ENCODE peak calls at places on chromosomes 11 and 22, in ten cellular contexts. R is brain microvascular endothelial cell; Z is CD8-positive, alpha-beta memory T cell; G is body of pancreas; N is stomach; Y is esophagus muscularis mucosa; X is RWPE1; O is pancreas; A is neuronal stem cell; B is SJCRH30. U is an unnamed sample.

GRCh38 chr11:92916299-92916698 is 53.2 kb upstream of the MTNR1B start:
- DNase-seq in R (no peak), Z (no peak), G (no peak), N (no peak), Y (no peak), X (no peak), O (no peak), A (no peak), B (peak), U (no peak)

GRCh38 chr11:64132388-64132771 is 33.5 kb downstream of the MACROD1 start:
- DNase-seq in R (no peak), Z (no peak), G (no peak), N (no peak), Y (no peak), X (no peak), O (no peak), A (no peak), B (no peak), U (no peak)

GRCh38 chr11:79241842-79242241 is 199.0 kb downstream of the TENM4 start:
- DNase-seq in R (no peak), Z (no peak), G (no peak), N (no peak), Y (no peak), X (no peak), O (no peak), A (no peak), B (no peak), U (no peak)

GRCh38 chr22:21947040-21948014 is 5.3 kb downstream of the PPM1F start:
- DNase-seq in R (peak), Z (no peak), G (no peak), N (no peak), Y (no peak), X (no peak), O (no peak), A (peak), B (no peak), U (no peak)

GRCh38 chr11:35155677-35156076 is 16.7 kb downstream of the CD44 start:
- DNase-seq in R (no peak), Z (no peak), G (no peak), N (no peak), Y (no peak), X (no peak), O (no peak), A (no peak), B (no peak), U (no peak)

GRCh38 chr22:29394931-29395581 is 6.7 kb upstream of the AP1B1 start:
- DNase-seq in R (peak), Z (peak), G (peak), N (peak), Y (no peak), X (peak), O (peak), A (peak), B (peak), U (peak)

GRCh38 chr11:74559934-74560309 is 32.5 kb upstream of the POLD3 start:
- DNase-seq in R (no peak), Z (no peak), G (no peak), N (no peak), Y (no peak), X (no peak), O (no peak), A (no peak), B (no peak), U (no peak)

GRCh38 chr22:50114221-50114981 is 24.6 kb downstream of the MOV10L1 start:
- DNase-seq in R (peak), Z (no peak), G (no peak), N (no peak), Y (no peak), X (peak), O (no peak), A (no peak), B (peak), U (no peak)

GRCh38 chr11:65314501-65315203 is at the start of gene CDC42EP2:
- DNase-seq in R (peak), Z (peak), G (peak), N (peak), Y (peak), X (peak), O (peak), A (peak), B (peak), U (peak)

GRCh38 chr11:96328395-96329010 is 14.5 kb downstream of the MAML2 start:
- DNase-seq in R (peak), Z (no peak), G (no peak), N (no peak), Y (no peak), X (no peak), O (no peak), A (no peak), B (no peak), U (no peak)

GRCh38 chr11:13000721-13001120 is 8.4 kb upstream of the RASSF10 start:
- DNase-seq in R (no peak), Z (no peak), G (no peak), N (no peak), Y (peak), X (no peak), O (no peak), A (no peak), B (peak), U (no peak)

GRCh38 chr11:113974741-113975470 is at the start of gene HTR3A:
- DNase-seq in R (no peak), Z (no peak), G (peak), N (peak), Y (no peak), X (peak), O (peak), A (peak), B (peak), U (peak)

GRCh38 chr11:35218956-35219355 is 80.0 kb downstream of the CD44 start:
- DNase-seq in R (peak), Z (no peak), G (no peak), N (no peak), Y (no peak), X (no peak), O (no peak), A (no peak), B (no peak), U (no peak)

GRCh38 chr11:1453611-1454386 is 32.8 kb downstream of the MOB2 start:
- DNase-seq in R (no peak), Z (peak), G (no peak), N (peak), Y (no peak), X (peak), O (no peak), A (no peak), B (no peak), U (no peak)

GRCh38 chr11:80816966-80817365 is 1376.1 kb upstream of the TENM4 start:
- DNase-seq in R (no peak), Z (no peak), G (no peak), N (no peak), Y (no peak), X (no peak), O (no peak), A (no peak), B (no peak), U (no peak)

GRCh38 chr11:69814902-69815301 is 4.3 kb downstream of the FGF3 start:
- DNase-seq in R (no peak), Z (no peak), G (no peak), N (no peak), Y (no peak), X (no peak), O (no peak), A (no peak), B (no peak), U (no peak)

GRCh38 chr11:132997396-132997795 is 534.9 kb downstream of the OPCML start:
- DNase-seq in R (no peak), Z (no peak), G (no peak), N (no peak), Y (no peak), X (no peak), O (no peak), A (no peak), B (no peak), U (no peak)

GRCh38 chr11:92204731-92205130 is 19.9 kb upstream of the FAT3 start:
- DNase-seq in R (no peak), Z (no peak), G (no peak), N (peak), Y (no peak), X (no peak), O (peak), A (no peak), B (no peak), U (no peak)

GRCh38 chr11:108733479-108734116 is 68.7 kb downstream of the DDX10 start:
- DNase-seq in R (peak), Z (peak), G (no peak), N (no peak), Y (no peak), X (peak), O (no peak), A (no peak), B (no peak), U (no peak)

DNA sequence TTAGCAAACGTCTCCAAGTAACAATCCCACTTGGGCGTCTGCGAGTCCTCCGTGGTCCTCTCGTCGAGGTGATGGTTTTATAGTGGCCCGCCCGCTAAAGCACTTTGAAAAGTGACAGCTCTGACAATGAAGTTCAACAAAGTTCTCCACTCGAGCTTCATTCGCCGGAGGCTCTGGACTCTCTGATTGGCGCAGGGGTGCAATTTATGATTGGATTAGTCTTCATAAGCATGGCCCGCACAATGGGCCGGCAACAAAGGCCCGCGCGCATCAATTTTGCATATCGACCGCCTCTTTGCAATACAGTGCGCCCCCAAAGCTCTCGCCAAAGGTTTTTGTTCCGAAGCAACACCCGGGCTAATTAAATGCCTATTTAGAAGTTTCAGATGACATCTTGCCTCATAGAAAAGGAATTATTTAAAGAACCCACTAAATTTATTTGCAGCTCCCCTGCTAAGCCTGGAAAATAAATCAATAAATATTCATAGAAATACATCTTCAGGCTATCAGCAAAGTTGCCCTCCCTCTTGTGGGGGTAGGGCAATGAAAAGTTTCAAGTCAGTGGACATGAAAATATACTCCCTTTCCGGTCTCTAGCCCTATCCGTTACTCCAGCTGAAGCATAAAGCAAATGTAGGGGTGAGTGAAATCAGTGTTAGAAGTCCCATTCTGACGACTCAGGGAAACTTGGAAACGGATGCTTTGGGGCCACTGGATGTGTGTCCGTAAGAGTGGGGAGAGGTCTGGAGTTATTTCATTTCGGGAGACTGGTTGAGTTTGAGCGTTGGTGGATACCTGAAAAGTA is at the start of gene DBX1:
- DNase-seq in R (no peak), Z (no peak), G (no peak), N (no peak), Y (no peak), X (no peak), O (no peak), A (no peak), B (no peak), U (no peak)
- H3K27ac ChIP-seq in R (no peak), Z (no peak), G (no peak), N (no peak), Y (no peak), X (no peak), O (no peak), A (no peak), B (peak), U (no peak)

GRCh38 chr11:117199916-117200812 is 994 bp downstream of the TAGLN start:
- DNase-seq in R (no peak), Z (no peak), G (no peak), N (no peak), Y (no peak), X (no peak), O (no peak), A (no peak), B (no peak), U (peak)
- H3K27ac ChIP-seq in R (peak), Z (no peak), G (peak), N (peak), Y (peak), X (peak), O (no peak), A (no peak), B (no peak), U (peak)

GRCh38 chr22:42985541-42985925 is 29.4 kb downstream of the PACSIN2 start:
- DNase-seq in R (no peak), Z (no peak), G (no peak), N (no peak), Y (no peak), X (no peak), O (no peak), A (no peak), B (no peak), U (no peak)

GRCh38 chr22:42984397-42984796 is 30.6 kb downstream of the PACSIN2 start:
- DNase-seq in R (no peak), Z (no peak), G (no peak), N (no peak), Y (no peak), X (no peak), O (no peak), A (no peak), B (no peak), U (no peak)

GRCh38 chr22:42983470-42983869 is 31.5 kb downstream of the PACSIN2 start:
- DNase-seq in R (no peak), Z (no peak), G (no peak), N (no peak), Y (no peak), X (no peak), O (no peak), A (no peak), B (no peak), U (no peak)

GRCh38 chr22:42984814-42985540 is 30.0 kb downstream of the PACSIN2 start:
- DNase-seq in R (no peak), Z (no peak), G (no peak), N (no peak), Y (no peak), X (no peak), O (no peak), A (no peak), B (no peak), U (no peak)

GRCh38 chr22:42986115-42986514 is 28.8 kb downstream of the PACSIN2 start:
- DNase-seq in R (no peak), Z (no peak), G (no peak), N (no peak), Y (no peak), X (no peak), O (no peak), A (no peak), B (no peak), U (no peak)
- H3K27ac ChIP-seq in R (no peak), Z (no peak), G (no peak), N (peak), Y (no peak), X (no peak), O (no peak), A (no peak), B (no peak), U (no peak)

GRCh38 chr22:35448552-35448922 is 48.6 kb downstream of the MCM5 start:
- DNase-seq in R (no peak), Z (no peak), G (no peak), N (no peak), Y (no peak), X (no peak), O (no peak), A (no peak), B (no peak), U (no peak)

GRCh38 chr22:35445933-35446332 is 46.0 kb downstream of the MCM5 start:
- DNase-seq in R (no peak), Z (no peak), G (no peak), N (no peak), Y (no peak), X (no peak), O (no peak), A (no peak), B (no peak), U (no peak)

GRCh38 chr22:35443790-35444684 is 44.1 kb downstream of the MCM5 start:
- DNase-seq in R (no peak), Z (no peak), G (no peak), N (no peak), Y (no peak), X (no peak), O (no peak), A (no peak), B (no peak), U (no peak)

GRCh38 chr22:35444685-35445399 is 44.9 kb downstream of the MCM5 start:
- DNase-seq in R (no peak), Z (no peak), G (no peak), N (no peak), Y (no peak), X (no peak), O (no peak), A (no peak), B (no peak), U (no peak)

DNA sequence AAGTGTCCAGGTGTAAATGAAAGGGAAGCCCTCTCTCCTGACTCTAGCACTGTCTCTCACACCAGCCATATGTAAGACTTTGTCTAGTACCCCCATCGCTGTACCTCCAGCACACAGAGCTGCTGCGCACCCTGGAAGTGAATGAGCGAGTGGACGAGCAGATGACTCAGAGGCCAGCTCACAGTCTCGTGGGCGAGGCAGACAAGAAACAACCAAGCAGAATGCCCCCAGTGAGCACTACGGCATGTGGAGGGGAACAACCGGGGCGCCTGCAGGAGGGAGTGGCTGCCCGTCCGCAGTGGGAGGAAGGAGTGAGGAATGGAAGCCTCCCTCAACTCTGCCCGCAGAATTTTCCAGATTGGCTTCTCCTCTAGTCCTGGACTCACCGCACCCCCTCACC is 46.4 kb downstream of the MCM5 start:
- DNase-seq in R (peak), Z (no peak), G (no peak), N (no peak), Y (no peak), X (peak), O (no peak), A (no peak), B (no peak), U (no peak)
- H3K27ac ChIP-seq in R (peak), Z (no peak), G (no peak), N (no peak), Y (peak), X (peak), O (no peak), A (no peak), B (no peak), U (no peak)

GRCh38 chr11:32435152-32435480 is 223 bp downstream of the WT1 start:
- DNase-seq in R (no peak), Z (no peak), G (no peak), N (no peak), Y (no peak), X (no peak), O (no peak), A (no peak), B (no peak), U (peak)

GRCh38 chr11:32432565-32433248 is 2.6 kb downstream of the WT1 start:
- DNase-seq in R (no peak), Z (no peak), G (no peak), N (no peak), Y (no peak), X (no peak), O (no peak), A (no peak), B (no peak), U (no peak)

GRCh38 chr11:32433249-32434115 is 1.9 kb downstream of the WT1 start:
- DNase-seq in R (no peak), Z (no peak), G (no peak), N (no peak), Y (no peak), X (no peak), O (no peak), A (no peak), B (no peak), U (no peak)

GRCh38 chr11:32434387-32435151 is 770 bp downstream of the WT1 start:
- DNase-seq in R (no peak), Z (no peak), G (no peak), N (no peak), Y (no peak), X (no peak), O (no peak), A (no peak), B (no peak), U (peak)

DNA sequence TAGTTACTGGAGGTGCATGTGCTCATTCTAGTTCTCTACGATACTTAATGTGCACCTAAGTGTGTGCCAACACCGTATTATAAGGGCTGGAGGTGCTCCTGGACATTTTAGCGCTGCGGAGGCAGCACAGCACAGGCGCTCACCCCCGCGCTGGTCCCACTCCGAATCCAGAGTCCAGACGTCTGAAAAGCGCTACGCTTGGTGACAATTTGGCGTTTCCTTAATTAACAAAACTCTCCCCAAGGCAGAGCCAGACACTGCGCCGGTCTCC is 1.3 kb downstream of the WT1 start:
- DNase-seq in R (no peak), Z (no peak), G (no peak), N (no peak), Y (no peak), X (no peak), O (no peak), A (no peak), B (no peak), U (no peak)
- H3K27ac ChIP-seq in R (no peak), Z (peak), G (no peak), N (no peak), Y (no peak), X (no peak), O (no peak), A (no peak), B (no peak), U (peak)

GRCh38 chr11:57501951-57502350 is 13.6 kb downstream of the SLC43A1 start:
- DNase-seq in R (no peak), Z (no peak), G (peak), N (peak), Y (no peak), X (no peak), O (peak), A (no peak), B (no peak), U (peak)

GRCh38 chr11:57500926-57501325 is 14.6 kb downstream of the SLC43A1 start:
- DNase-seq in R (no peak), Z (no peak), G (no peak), N (no peak), Y (no peak), X (no peak), O (no peak), A (no peak), B (no peak), U (no peak)

GRCh38 chr11:57499413-57499982 is 16.0 kb downstream of the SLC43A1 start:
- DNase-seq in R (peak), Z (no peak), G (peak), N (peak), Y (peak), X (peak), O (peak), A (peak), B (peak), U (peak)

GRCh38 chr11:57499983-57500461 is 15.5 kb downstream of the SLC43A1 start:
- DNase-seq in R (no peak), Z (no peak), G (no peak), N (no peak), Y (no peak), X (no peak), O (no peak), A (no peak), B (no peak), U (no peak)

DNA sequence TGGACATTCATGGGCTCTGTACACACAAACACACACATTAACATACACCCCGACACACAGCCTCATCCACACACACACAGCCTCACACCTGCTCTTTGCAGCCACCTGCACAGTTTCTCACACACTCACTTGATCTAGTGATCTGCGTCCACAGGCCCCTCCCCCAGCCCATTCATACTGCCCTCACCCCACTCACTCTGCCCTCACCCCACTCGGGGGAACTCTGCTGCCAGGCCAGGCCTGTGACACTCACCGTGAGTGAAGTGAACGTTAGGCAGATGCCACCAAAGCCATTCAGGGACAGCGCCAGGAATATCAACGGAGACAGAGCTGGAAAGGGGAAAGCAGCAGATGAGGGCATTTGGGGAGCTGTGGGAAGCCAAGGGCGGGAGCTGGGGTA is 15.0 kb downstream of the SLC43A1 start:
- DNase-seq in R (no peak), Z (no peak), G (peak), N (no peak), Y (no peak), X (no peak), O (peak), A (no peak), B (no peak), U (peak)
- H3K27ac ChIP-seq in R (no peak), Z (no peak), G (peak), N (peak), Y (peak), X (peak), O (peak), A (no peak), B (no peak), U (peak)

DNA sequence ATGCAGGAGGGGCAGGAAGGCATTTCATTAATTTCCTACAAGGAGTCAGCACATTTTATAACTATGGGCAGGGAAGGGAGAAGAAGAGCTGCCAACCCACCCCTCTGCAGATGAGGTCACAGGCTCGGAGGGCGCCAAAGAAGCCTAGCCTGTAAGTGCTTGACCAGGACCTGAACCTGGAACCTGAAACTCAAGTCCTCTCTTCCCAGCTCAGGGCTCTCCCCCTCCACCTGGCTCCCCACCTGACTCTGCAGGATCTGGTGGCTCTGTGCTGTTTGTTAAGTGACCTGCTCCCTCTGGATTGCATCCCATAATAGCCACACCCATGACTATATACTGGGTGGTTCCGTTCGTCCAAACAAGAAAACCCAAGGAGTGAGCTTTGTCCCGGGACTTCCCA is 27.3 kb downstream of the SCGB1A1 start:
- DNase-seq in R (no peak), Z (no peak), G (no peak), N (no peak), Y (no peak), X (no peak), O (no peak), A (no peak), B (no peak), U (no peak)
- H3K27ac ChIP-seq in R (no peak), Z (no peak), G (no peak), N (peak), Y (peak), X (peak), O (no peak), A (no peak), B (no peak), U (peak)